ENCODE peak calls at places on chromosomes 5 and 9, in eight cellular contexts. One of them, this sample, is unnamed.
A peak's percentile ranks its signal among the peaks of the same experiment; 100 is the strongest.

GRCh38 chr5:10533218-10533617 is 30.7 kb upstream of the ANKRD33B start:
- DNase-seq in RPMI7951: no peak
- DNase-seq in AG20443: no peak
- DNase-seq in GM10248: no peak
- DNase-seq in activated CD4-positive, alpha-beta memory T cell treated with anti-CD3 and anti-CD28 coated beads for 36 hours: no peak
- DNase-seq in mesendoderm: no peak
- DNase-seq in cardiac fibroblast: no peak
- DNase-seq in kidney tubule cell: no peak
- DNase-seq in this sample: no peak

GRCh38 chr9:89814340-89815040 is 209.7 kb downstream of the GADD45G start:
- DNase-seq in RPMI7951: no peak
- DNase-seq in activated CD4-positive, alpha-beta memory T cell treated with anti-CD3 and anti-CD28 coated beads for 36 hours: no peak
- DNase-seq in AG20443: no peak
- DNase-seq in GM10248: peak; percentile 43
- DNase-seq in mesendoderm: no peak
- DNase-seq in cardiac fibroblast: no peak
- DNase-seq in kidney tubule cell: peak; percentile 64
- DNase-seq in this sample: peak; percentile 14

GRCh38 chr9:121780641-121781040 is 129.2 kb downstream of the DAB2IP start:
- DNase-seq in GM10248: no peak
- DNase-seq in kidney tubule cell: no peak
- DNase-seq in mesendoderm: no peak
- DNase-seq in RPMI7951: no peak
- DNase-seq in AG20443: no peak
- DNase-seq in cardiac fibroblast: no peak
- DNase-seq in activated CD4-positive, alpha-beta memory T cell treated with anti-CD3 and anti-CD28 coated beads for 36 hours: peak; percentile 5
- DNase-seq in this sample: no peak

GRCh38 chr9:113955076-113955752 is 79.1 kb downstream of the ZNF618 start:
- DNase-seq in cardiac fibroblast: peak; percentile 82
- DNase-seq in kidney tubule cell: peak; percentile 50
- DNase-seq in RPMI7951: peak; percentile 51
- DNase-seq in mesendoderm: no peak
- DNase-seq in AG20443: peak; percentile 71
- DNase-seq in GM10248: no peak
- DNase-seq in activated CD4-positive, alpha-beta memory T cell treated with anti-CD3 and anti-CD28 coated beads for 36 hours: no peak
- DNase-seq in this sample: peak; percentile 77

GRCh38 chr9:84301851-84302250 is 38.7 kb downstream of the SLC28A3 start:
- DNase-seq in GM10248: no peak
- DNase-seq in cardiac fibroblast: peak; percentile 69
- DNase-seq in kidney tubule cell: peak; percentile 62
- DNase-seq in AG20443: no peak
- DNase-seq in mesendoderm: no peak
- DNase-seq in RPMI7951: peak; percentile 68
- DNase-seq in activated CD4-positive, alpha-beta memory T cell treated with anti-CD3 and anti-CD28 coated beads for 36 hours: no peak
- DNase-seq in this sample: peak; percentile 12

GRCh38 chr5:18305288-18305899 is 671.1 kb downstream of the TAF11L14 start:
- DNase-seq in kidney tubule cell: peak; percentile 20
- DNase-seq in cardiac fibroblast: peak; percentile 46
- DNase-seq in activated CD4-positive, alpha-beta memory T cell treated with anti-CD3 and anti-CD28 coated beads for 36 hours: no peak
- DNase-seq in mesendoderm: peak; percentile 49
- DNase-seq in AG20443: peak; percentile 61
- DNase-seq in GM10248: peak; percentile 33
- DNase-seq in RPMI7951: peak; percentile 15
- DNase-seq in this sample: peak; percentile 21

GRCh38 chr5:27466959-27467358 is 428.6 kb upstream of the CDH9 start:
- DNase-seq in kidney tubule cell: no peak
- DNase-seq in cardiac fibroblast: no peak
- DNase-seq in AG20443: no peak
- DNase-seq in activated CD4-positive, alpha-beta memory T cell treated with anti-CD3 and anti-CD28 coated beads for 36 hours: no peak
- DNase-seq in RPMI7951: no peak
- DNase-seq in GM10248: no peak
- DNase-seq in mesendoderm: no peak
- DNase-seq in this sample: no peak

GRCh38 chr9:15135167-15135792 is 171.7 kb downstream of the TTC39B start:
- DNase-seq in AG20443: peak; percentile 80
- DNase-seq in activated CD4-positive, alpha-beta memory T cell treated with anti-CD3 and anti-CD28 coated beads for 36 hours: peak; percentile 45
- DNase-seq in GM10248: peak; percentile 53
- DNase-seq in cardiac fibroblast: peak; percentile 85
- DNase-seq in kidney tubule cell: peak; percentile 73
- DNase-seq in mesendoderm: peak; percentile 95
- DNase-seq in RPMI7951: peak; percentile 67
- DNase-seq in this sample: peak; percentile 64

GRCh38 chr9:92947268-92948031 is at the start of gene FGD3:
- DNase-seq in mesendoderm: no peak
- DNase-seq in AG20443: peak; percentile 62
- DNase-seq in kidney tubule cell: peak; percentile 26
- DNase-seq in activated CD4-positive, alpha-beta memory T cell treated with anti-CD3 and anti-CD28 coated beads for 36 hours: peak; percentile 59
- DNase-seq in cardiac fibroblast: peak; percentile 15
- DNase-seq in RPMI7951: no peak
- DNase-seq in GM10248: no peak
- DNase-seq in this sample: peak; percentile 37

GRCh38 chr5:2263763-2264162 is 381.0 kb upstream of the IRX4 start:
- DNase-seq in GM10248: no peak
- DNase-seq in cardiac fibroblast: no peak
- DNase-seq in kidney tubule cell: no peak
- DNase-seq in AG20443: no peak
- DNase-seq in RPMI7951: no peak
- DNase-seq in activated CD4-positive, alpha-beta memory T cell treated with anti-CD3 and anti-CD28 coated beads for 36 hours: no peak
- DNase-seq in mesendoderm: no peak
- DNase-seq in this sample: no peak

GRCh38 chr9:69120380-69121154 is 53.5 kb upstream of the TJP2 start:
- DNase-seq in AG20443: no peak
- DNase-seq in RPMI7951: no peak
- DNase-seq in GM10248: peak; percentile 47
- DNase-seq in cardiac fibroblast: no peak
- DNase-seq in activated CD4-positive, alpha-beta memory T cell treated with anti-CD3 and anti-CD28 coated beads for 36 hours: peak; percentile 29
- DNase-seq in kidney tubule cell: peak; percentile 95
- DNase-seq in mesendoderm: peak; percentile 97
- DNase-seq in this sample: peak; percentile 41

GRCh38 chr9:31542384-31543055 is 841.9 kb upstream of the ACO1 start:
- DNase-seq in AG20443: no peak
- DNase-seq in kidney tubule cell: peak; percentile 13
- DNase-seq in activated CD4-positive, alpha-beta memory T cell treated with anti-CD3 and anti-CD28 coated beads for 36 hours: peak; percentile 52
- DNase-seq in GM10248: peak; percentile 22
- DNase-seq in mesendoderm: peak; percentile 64
- DNase-seq in RPMI7951: no peak
- DNase-seq in cardiac fibroblast: peak; percentile 90
- DNase-seq in this sample: no peak

GRCh38 chr5:140630296-140630695 is 2.7 kb downstream of the CD14 start:
- DNase-seq in RPMI7951: peak; percentile 30
- DNase-seq in activated CD4-positive, alpha-beta memory T cell treated with anti-CD3 and anti-CD28 coated beads for 36 hours: no peak
- DNase-seq in GM10248: no peak
- DNase-seq in mesendoderm: no peak
- DNase-seq in cardiac fibroblast: no peak
- DNase-seq in AG20443: no peak
- DNase-seq in kidney tubule cell: peak; percentile 31
- DNase-seq in this sample: no peak

GRCh38 chr5:24222866-24223265 is 421.9 kb downstream of the CDH10 start:
- DNase-seq in RPMI7951: no peak
- DNase-seq in mesendoderm: no peak
- DNase-seq in AG20443: no peak
- DNase-seq in GM10248: no peak
- DNase-seq in activated CD4-positive, alpha-beta memory T cell treated with anti-CD3 and anti-CD28 coated beads for 36 hours: no peak
- DNase-seq in kidney tubule cell: no peak
- DNase-seq in cardiac fibroblast: peak; percentile 6
- DNase-seq in this sample: no peak

GRCh38 chr9:73132034-73132776 is 19.5 kb upstream of the ANXA1 start:
- DNase-seq in activated CD4-positive, alpha-beta memory T cell treated with anti-CD3 and anti-CD28 coated beads for 36 hours: peak; percentile 80
- DNase-seq in cardiac fibroblast: peak; percentile 91
- DNase-seq in mesendoderm: peak; percentile 79
- DNase-seq in kidney tubule cell: peak; percentile 91
- DNase-seq in GM10248: peak; percentile 41
- DNase-seq in RPMI7951: peak; percentile 83
- DNase-seq in AG20443: peak; percentile 73
- DNase-seq in this sample: peak; percentile 31

GRCh38 chr5:157476699-157477408 is 16.8 kb downstream of the NIPAL4 start:
- DNase-seq in GM10248: peak; percentile 72
- DNase-seq in RPMI7951: peak; percentile 62
- DNase-seq in cardiac fibroblast: peak; percentile 81
- DNase-seq in kidney tubule cell: peak; percentile 76
- DNase-seq in activated CD4-positive, alpha-beta memory T cell treated with anti-CD3 and anti-CD28 coated beads for 36 hours: peak; percentile 33
- DNase-seq in mesendoderm: peak; percentile 81
- DNase-seq in AG20443: peak; percentile 83
- DNase-seq in this sample: peak; percentile 72

GRCh38 chr9:73153793-73154227 is 2.1 kb downstream of the ANXA1 start:
- DNase-seq in GM10248: no peak
- DNase-seq in RPMI7951: peak; percentile 58
- DNase-seq in AG20443: no peak
- DNase-seq in mesendoderm: peak; percentile 84
- DNase-seq in cardiac fibroblast: peak; percentile 45
- DNase-seq in kidney tubule cell: peak; percentile 71
- DNase-seq in activated CD4-positive, alpha-beta memory T cell treated with anti-CD3 and anti-CD28 coated beads for 36 hours: no peak
- DNase-seq in this sample: no peak

GRCh38 chr5:170843870-170844269 is 17.9 kb upstream of the RANBP17 start:
- DNase-seq in RPMI7951: no peak
- DNase-seq in kidney tubule cell: no peak
- DNase-seq in AG20443: no peak
- DNase-seq in mesendoderm: no peak
- DNase-seq in activated CD4-positive, alpha-beta memory T cell treated with anti-CD3 and anti-CD28 coated beads for 36 hours: no peak
- DNase-seq in GM10248: no peak
- DNase-seq in cardiac fibroblast: no peak
- DNase-seq in this sample: no peak

GRCh38 chr5:174067499-174067898 is 22.0 kb downstream of the NSG2 start:
- DNase-seq in GM10248: no peak
- DNase-seq in activated CD4-positive, alpha-beta memory T cell treated with anti-CD3 and anti-CD28 coated beads for 36 hours: no peak
- DNase-seq in cardiac fibroblast: no peak
- DNase-seq in kidney tubule cell: no peak
- DNase-seq in mesendoderm: no peak
- DNase-seq in RPMI7951: no peak
- DNase-seq in AG20443: no peak
- DNase-seq in this sample: no peak

GRCh38 chr9:83999141-83999918 is 18.7 kb downstream of the RMI1 start:
- DNase-seq in activated CD4-positive, alpha-beta memory T cell treated with anti-CD3 and anti-CD28 coated beads for 36 hours: no peak
- DNase-seq in AG20443: no peak
- DNase-seq in RPMI7951: no peak
- DNase-seq in cardiac fibroblast: no peak
- DNase-seq in kidney tubule cell: no peak
- DNase-seq in GM10248: no peak
- DNase-seq in mesendoderm: no peak
- DNase-seq in this sample: no peak

GRCh38 chr5:159444441-159445082 is 114.3 kb upstream of the IL12B start:
- DNase-seq in mesendoderm: peak; percentile 78
- DNase-seq in AG20443: peak; percentile 71
- DNase-seq in GM10248: peak; percentile 50
- DNase-seq in RPMI7951: peak; percentile 43
- DNase-seq in kidney tubule cell: peak; percentile 73
- DNase-seq in cardiac fibroblast: peak; percentile 77
- DNase-seq in activated CD4-positive, alpha-beta memory T cell treated with anti-CD3 and anti-CD28 coated beads for 36 hours: no peak
- DNase-seq in this sample: peak; percentile 48

GRCh38 chr9:108053555-108054061 is 564.0 kb upstream of the KLF4 start:
- DNase-seq in RPMI7951: no peak
- DNase-seq in GM10248: no peak
- DNase-seq in kidney tubule cell: peak; percentile 33
- DNase-seq in AG20443: peak; percentile 42
- DNase-seq in cardiac fibroblast: peak; percentile 90
- DNase-seq in activated CD4-positive, alpha-beta memory T cell treated with anti-CD3 and anti-CD28 coated beads for 36 hours: no peak
- DNase-seq in mesendoderm: peak; percentile 45
- DNase-seq in this sample: no peak

GRCh38 chr5:852431-853401 is 1.9 kb upstream of the ZDHHC11 start:
- DNase-seq in RPMI7951: no peak
- DNase-seq in kidney tubule cell: no peak
- DNase-seq in activated CD4-positive, alpha-beta memory T cell treated with anti-CD3 and anti-CD28 coated beads for 36 hours: no peak
- DNase-seq in mesendoderm: no peak
- DNase-seq in GM10248: no peak
- DNase-seq in cardiac fibroblast: no peak
- DNase-seq in AG20443: no peak
- DNase-seq in this sample: no peak

GRCh38 chr9:138103111-138103823 is 225.7 kb downstream of the CACNA1B start:
- DNase-seq in activated CD4-positive, alpha-beta memory T cell treated with anti-CD3 and anti-CD28 coated beads for 36 hours: no peak
- DNase-seq in kidney tubule cell: no peak
- DNase-seq in GM10248: no peak
- DNase-seq in RPMI7951: no peak
- DNase-seq in AG20443: no peak
- DNase-seq in cardiac fibroblast: no peak
- DNase-seq in mesendoderm: no peak
- DNase-seq in this sample: no peak

GRCh38 chr9:126515873-126516505 is 97.7 kb upstream of the LMX1B start:
- DNase-seq in cardiac fibroblast: no peak
- DNase-seq in AG20443: no peak
- DNase-seq in RPMI7951: no peak
- DNase-seq in activated CD4-positive, alpha-beta memory T cell treated with anti-CD3 and anti-CD28 coated beads for 36 hours: no peak
- DNase-seq in GM10248: no peak
- DNase-seq in mesendoderm: no peak
- DNase-seq in kidney tubule cell: no peak
- DNase-seq in this sample: no peak

GRCh38 chr5:115456539-115456938 is 88.0 kb downstream of the FEM1C start:
- DNase-seq in AG20443: no peak
- DNase-seq in cardiac fibroblast: no peak
- DNase-seq in RPMI7951: no peak
- DNase-seq in GM10248: no peak
- DNase-seq in activated CD4-positive, alpha-beta memory T cell treated with anti-CD3 and anti-CD28 coated beads for 36 hours: no peak
- DNase-seq in kidney tubule cell: peak; percentile 5
- DNase-seq in mesendoderm: no peak
- DNase-seq in this sample: no peak

GRCh38 chr5:139764250-139764791 is 31.3 kb upstream of the PSD2 start:
- DNase-seq in GM10248: no peak
- DNase-seq in AG20443: peak; percentile 51
- DNase-seq in mesendoderm: peak; percentile 70
- DNase-seq in kidney tubule cell: no peak
- DNase-seq in RPMI7951: no peak
- DNase-seq in activated CD4-positive, alpha-beta memory T cell treated with anti-CD3 and anti-CD28 coated beads for 36 hours: no peak
- DNase-seq in cardiac fibroblast: peak; percentile 38
- DNase-seq in this sample: no peak

GRCh38 chr9:81411961-81412360 is 277.4 kb downstream of the TLE1 start:
- DNase-seq in AG20443: no peak
- DNase-seq in cardiac fibroblast: no peak
- DNase-seq in RPMI7951: peak; percentile 75
- DNase-seq in GM10248: no peak
- DNase-seq in kidney tubule cell: peak; percentile 50
- DNase-seq in activated CD4-positive, alpha-beta memory T cell treated with anti-CD3 and anti-CD28 coated beads for 36 hours: no peak
- DNase-seq in mesendoderm: no peak
- DNase-seq in this sample: no peak

GRCh38 chr5:78805474-78806124 is 157.0 kb upstream of the LHFPL2 start:
- DNase-seq in kidney tubule cell: no peak
- DNase-seq in mesendoderm: no peak
- DNase-seq in cardiac fibroblast: no peak
- DNase-seq in RPMI7951: no peak
- DNase-seq in GM10248: no peak
- DNase-seq in activated CD4-positive, alpha-beta memory T cell treated with anti-CD3 and anti-CD28 coated beads for 36 hours: no peak
- DNase-seq in AG20443: no peak
- DNase-seq in this sample: peak; percentile 45

GRCh38 chr5:50807661-50808060 is 141.2 kb downstream of the PARP8 start:
- DNase-seq in activated CD4-positive, alpha-beta memory T cell treated with anti-CD3 and anti-CD28 coated beads for 36 hours: no peak
- DNase-seq in RPMI7951: peak; percentile 1
- DNase-seq in GM10248: no peak
- DNase-seq in kidney tubule cell: peak; percentile 81
- DNase-seq in AG20443: no peak
- DNase-seq in mesendoderm: peak; percentile 39
- DNase-seq in cardiac fibroblast: peak; percentile 6
- DNase-seq in this sample: no peak

GRCh38 chr5:137376127-137376526 is 123.0 kb downstream of the SPOCK1 start:
- DNase-seq in cardiac fibroblast: no peak
- DNase-seq in AG20443: no peak
- DNase-seq in activated CD4-positive, alpha-beta memory T cell treated with anti-CD3 and anti-CD28 coated beads for 36 hours: no peak
- DNase-seq in mesendoderm: no peak
- DNase-seq in GM10248: no peak
- DNase-seq in RPMI7951: no peak
- DNase-seq in kidney tubule cell: no peak
- DNase-seq in this sample: no peak

GRCh38 chr9:2024888-2025781 is 10.0 kb downstream of the SMARCA2 start:
- DNase-seq in cardiac fibroblast: peak; percentile 15
- DNase-seq in activated CD4-positive, alpha-beta memory T cell treated with anti-CD3 and anti-CD28 coated beads for 36 hours: no peak
- DNase-seq in GM10248: no peak
- DNase-seq in kidney tubule cell: no peak
- DNase-seq in RPMI7951: no peak
- DNase-seq in mesendoderm: no peak
- DNase-seq in AG20443: peak; percentile 43
- DNase-seq in this sample: no peak

GRCh38 chr9:113523421-113524141 is 60.1 kb downstream of the RGS3 start:
- DNase-seq in RPMI7951: peak; percentile 86
- DNase-seq in AG20443: peak; percentile 79
- DNase-seq in mesendoderm: no peak
- DNase-seq in kidney tubule cell: no peak
- DNase-seq in GM10248: peak; percentile 80
- DNase-seq in activated CD4-positive, alpha-beta memory T cell treated with anti-CD3 and anti-CD28 coated beads for 36 hours: peak; percentile 80
- DNase-seq in cardiac fibroblast: no peak
- DNase-seq in this sample: peak; percentile 61

GRCh38 chr9:31683126-31683525 is 701.3 kb upstream of the ACO1 start:
- DNase-seq in RPMI7951: no peak
- DNase-seq in GM10248: no peak
- DNase-seq in activated CD4-positive, alpha-beta memory T cell treated with anti-CD3 and anti-CD28 coated beads for 36 hours: no peak
- DNase-seq in AG20443: no peak
- DNase-seq in mesendoderm: no peak
- DNase-seq in kidney tubule cell: no peak
- DNase-seq in cardiac fibroblast: no peak
- DNase-seq in this sample: no peak

This sample was measured in hepatic stellate cell.